ENCODE peak calls at places on chromosomes 3 and 15, in four cellular contexts. F is OCI-LY7, E is GM12865, L is tibial nerve. W is an unnamed sample.
A peak's percentile ranks its signal among the peaks of the same experiment; 100 is the strongest.

GRCh38 chr15:52018244-52018643 is 775 bp upstream of the MAPK6 start:
- DNase-seq in F (no peak), E (no peak), L (no peak), W (no peak)

GRCh38 chr3:32452009-32452408 is 50.6 kb downstream of the CMTM6 start:
- DNase-seq in F (no peak), E (no peak), L (no peak), W (no peak)

GRCh38 chr3:53846134-53846850 is at the start of the genes CHDH and IL17RB:
- DNase-seq in F (peak; percentile 12), E (peak; percentile 71), L (no peak), W (no peak)

GRCh38 chr3:41836360-41837134 is 125.4 kb downstream of the ULK4 start:
- DNase-seq in F (no peak), E (peak; percentile 76), L (no peak), W (no peak)

GRCh38 chr15:67836134-67836455 is 3.8 kb downstream of the RNU6-1 start:
- DNase-seq in F (no peak), E (no peak), L (no peak), W (no peak)

GRCh38 chr15:93862791-93863190 is 368.6 kb upstream of the MCTP2 start:
- DNase-seq in F (no peak), E (no peak), L (no peak), W (no peak)

GRCh38 chr15:61936528-61937195 is 123.6 kb downstream of the VPS13C start:
- DNase-seq in F (no peak), E (no peak), L (no peak), W (no peak)

GRCh38 chr3:114764056-114764492 is 383.0 kb downstream of the ZBTB20 start:
- DNase-seq in F (no peak), E (no peak), L (no peak), W (no peak)

GRCh38 chr3:115100172-115100571 is 46.9 kb downstream of the ZBTB20 start:
- DNase-seq in F (peak; percentile 53), E (peak; percentile 57), L (no peak), W (peak; percentile 13)

GRCh38 chr3:435161-435560 is 238.6 kb downstream of the CHL1 start:
- DNase-seq in F (no peak), E (no peak), L (no peak), W (no peak)

GRCh38 chr3:12833226-12834161 is 7.9 kb downstream of the RPL32 start:
- DNase-seq in F (no peak), E (no peak), L (no peak), W (no peak)

GRCh38 chr15:93035953-93036810 is 52.8 kb downstream of the RGMA start:
- DNase-seq in F (peak; percentile 66), E (peak; percentile 51), L (peak; percentile 13), W (no peak)

GRCh38 chr15:81152799-81153198 is 18.7 kb downstream of the CFAP161 start:
- DNase-seq in F (no peak), E (no peak), L (no peak), W (no peak)

GRCh38 chr15:43274136-43274535 is 7.4 kb upstream of the TGM5 start:
- DNase-seq in F (no peak), E (no peak), L (no peak), W (no peak)

GRCh38 chr3:39178553-39178952 is 13.8 kb downstream of the XIRP1 start:
- DNase-seq in F (no peak), E (no peak), L (no peak), W (no peak)

GRCh38 chr3:60188803-60189202 is 1062.4 kb downstream of the FHIT start:
- DNase-seq in F (no peak), E (no peak), L (no peak), W (no peak)
- H3K4me3 ChIP-seq in F (no peak overlapping the region), E (no peak overlapping the region), L (no peak overlapping the region), W (no peak overlapping the region)

GRCh38 chr3:62928256-62928655 is 53.0 kb upstream of the CADPS start:
- DNase-seq in F (no peak), E (no peak), L (no peak), W (no peak)

GRCh38 chr3:62923092-62923491 is 47.9 kb upstream of the CADPS start:
- DNase-seq in F (no peak), E (no peak), L (no peak), W (no peak)

GRCh38 chr3:62922326-62922725 is 47.1 kb upstream of the CADPS start:
- DNase-seq in F (no peak), E (no peak), L (no peak), W (no peak)

GRCh38 chr3:62926494-62926893 is 51.3 kb upstream of the CADPS start:
- DNase-seq in F (no peak), E (no peak), L (no peak), W (no peak)
- TF ChIP-seq CTCF in F (no peak), E (no peak), L (no peak), W (no peak)

GRCh38 chr3:105802073-105802706 is 66.6 kb downstream of the CBLB start:
- DNase-seq in F (peak; percentile 23), E (peak; percentile 51), L (no peak), W (no peak)
- H3K4me3 ChIP-seq in F (peak overlapping the region; percentile 58), E (no peak overlapping the region), L (no peak overlapping the region), W (no peak overlapping the region)

GRCh38 chr3:71990545-71990944 is 205.6 kb upstream of the PROK2 start:
- DNase-seq in F (no peak), E (no peak), L (no peak), W (no peak)

GRCh38 chr3:71989165-71989564 is 204.2 kb upstream of the PROK2 start:
- DNase-seq in F (no peak), E (no peak), L (no peak), W (no peak)

GRCh38 chr3:71984843-71985594 is 200.1 kb upstream of the PROK2 start:
- DNase-seq in F (peak; percentile 87), E (peak; percentile 97), L (no peak), W (peak; percentile 95)

GRCh38 chr3:71987828-71988227 is 202.9 kb upstream of the PROK2 start:
- DNase-seq in F (no peak), E (no peak), L (no peak), W (no peak)

GRCh38 chr3:71987089-71987735 is 202.3 kb upstream of the PROK2 start:
- DNase-seq in F (no peak), E (no peak), L (no peak), W (no peak)
- TF ChIP-seq CTCF in F (peak; percentile 22), E (peak; percentile 9), L (no peak), W (peak; percentile 27)

GRCh38 chr3:138389841-138390581 is 41.6 kb downstream of the MRAS start:
- DNase-seq in F (no peak), E (no peak), L (no peak), W (no peak)
- H3K4me3 ChIP-seq in F (no peak overlapping the region), E (no peak overlapping the region), L (no peak overlapping the region), W (no peak overlapping the region)

W was measured in GM12864.